ENCODE peak calls at places on chromosomes 5 and 9, in eight cellular contexts. N, Q, S, L, W, B, J and R are unnamed samples.

GRCh38 chr5:17132444-17133083 is 84.9 kb upstream of the BASP1 start:
- DNase-seq in S (no peak), J (no peak), N (no peak), Q (no peak), W (no peak), L (peak; percentile 37), B (no peak), R (peak; percentile 47)

GRCh38 chr9:92066131-92066530 is 49.1 kb downstream of the SPTLC1 start:
- DNase-seq in Q (peak; percentile 21), N (no peak), L (no peak), J (no peak), S (peak; percentile 62), W (no peak), B (no peak), R (no peak)

GRCh38 chr5:14871084-14871572 is 450 bp downstream of the ANKH start:
- DNase-seq in J (peak; percentile 68), W (peak; percentile 77), B (peak; percentile 9), N (no peak), L (peak; percentile 4), S (peak; percentile 35), Q (peak; percentile 41), R (no peak)

GRCh38 chr5:69299625-69300024 is 33.0 kb downstream of the CCDC125 start:
- DNase-seq in B (no peak), W (no peak), S (no peak), J (no peak), N (no peak), Q (no peak), L (no peak), R (no peak)

GRCh38 chr9:88106492-88106891 is 31.8 kb downstream of the SPATA31C2 start:
- DNase-seq in L (peak; percentile 47), J (no peak), W (no peak), S (peak; percentile 24), B (no peak), N (no peak), Q (peak; percentile 39), R (peak; percentile 48)

GRCh38 chr5:81898403-81898802 is 73.4 kb upstream of the ATG10 start:
- DNase-seq in W (no peak), L (no peak), J (no peak), S (no peak), Q (no peak), B (no peak), N (no peak), R (no peak)

GRCh38 chr5:171444582-171444981 is 25.1 kb downstream of the FGF18 start:
- DNase-seq in Q (no peak), L (no peak), N (no peak), J (no peak), W (no peak), S (no peak), B (no peak), R (no peak)

GRCh38 chr5:23506329-23507236 is 826 bp upstream of the PRDM9 start:
- DNase-seq in W (no peak), J (no peak), B (no peak), S (no peak), L (peak; percentile 74), N (no peak), Q (no peak), R (peak; percentile 6)

GRCh38 chr5:178103612-178104011 is 9.7 kb upstream of the N4BP3 start:
- DNase-seq in J (no peak), B (no peak), N (no peak), S (no peak), W (no peak), L (no peak), Q (no peak), R (no peak)

GRCh38 chr9:3235497-3235896 is 290.3 kb downstream of the RFX3 start:
- DNase-seq in J (no peak), S (no peak), L (no peak), N (no peak), W (no peak), B (no peak), Q (no peak), R (no peak)

GRCh38 chr5:23730023-23730422 is 222.6 kb downstream of the PRDM9 start:
- DNase-seq in L (no peak), W (no peak), S (no peak), J (no peak), N (no peak), B (no peak), Q (no peak), R (no peak)

GRCh38 chr5:96569332-96569731 is 92.8 kb upstream of the CAST start:
- DNase-seq in L (no peak), N (no peak), B (no peak), J (no peak), W (no peak), Q (no peak), S (no peak), R (no peak)

GRCh38 chr9:35790385-35791291 is 753 bp upstream of the NPR2 start:
- DNase-seq in N (peak; percentile 65), Q (peak; percentile 79), J (peak; percentile 92), L (peak; percentile 65), B (peak; percentile 43), W (no peak), S (peak; percentile 84), R (peak; percentile 91)

GRCh38 chr9:133701321-133701980 is 36.7 kb downstream of the SARDH start:
- DNase-seq in W (no peak), B (peak; percentile 42), Q (peak; percentile 5), N (no peak), L (no peak), S (peak; percentile 21), J (peak; percentile 48), R (no peak)

GRCh38 chr5:589588-589987 is 22.6 kb upstream of the CEP72 start:
- DNase-seq in N (no peak), S (no peak), Q (no peak), L (no peak), W (peak; percentile 31), B (no peak), J (peak; percentile 50), R (no peak)

GRCh38 chr9:78781681-78782080 is 484.8 kb downstream of the PSAT1 start:
- DNase-seq in J (no peak), N (no peak), S (no peak), L (peak; percentile 5), W (no peak), B (no peak), Q (no peak), R (peak; percentile 22)
- TF ChIP-seq CTCF in J (no peak), N (no peak), S (no peak), L (no peak), W (no peak), B (no peak), Q (no peak), R (no peak)

GRCh38 chr9:85258229-85258628 is 483.5 kb downstream of the AGTPBP1 start:
- DNase-seq in J (no peak), S (no peak), Q (no peak), B (no peak), L (no peak), N (no peak), W (no peak), R (no peak)
- H3K27ac ChIP-seq in J (no peak overlapping the region), S (no peak overlapping the region), Q (no peak overlapping the region), B (no peak overlapping the region), L (no peak overlapping the region), N (no peak overlapping the region), W (no peak overlapping the region), R (no peak overlapping the region)

GRCh38 chr5:2701592-2701991 is 49.9 kb downstream of the IRX2 start:
- DNase-seq in L (no peak), N (no peak), S (no peak), B (no peak), W (peak; percentile 41), J (peak; percentile 52), Q (no peak), R (no peak)
- TF ChIP-seq CTCF in L (no peak), N (no peak), S (no peak), B (no peak), W (no peak), J (no peak), Q (no peak), R (no peak)

GRCh38 chr5:179836225-179837019 is 15.7 kb downstream of the SQSTM1 start:
- DNase-seq in Q (peak; percentile 75), B (peak; percentile 47), L (no peak), W (no peak), J (peak; percentile 77), N (no peak), S (peak; percentile 33), R (peak; percentile 30)
- H3K27ac ChIP-seq in Q (peak overlapping the region; percentile 84), B (peak overlapping the region; percentile 41), L (no peak overlapping the region), W (no peak overlapping the region), J (peak overlapping the region; percentile 44), N (peak overlapping the region; percentile 57), S (no peak overlapping the region), R (peak overlapping the region; percentile 78)

GRCh38 chr5:158725223-158725825 is 374.4 kb downstream of the EBF1 start:
- DNase-seq in B (no peak), W (no peak), N (no peak), L (peak; percentile 16), J (no peak), S (no peak), Q (no peak), R (no peak)
- TF ChIP-seq CTCF in B (no peak), W (no peak), N (no peak), L (no peak), J (no peak), S (no peak), Q (no peak), R (no peak)